ENCODE peak calls at places on chromosomes 13 and 19, in nine cellular contexts. P is transverse colon, L is esophagus squamous epithelium, I is NB4, Z is uterus, W is stomach, E is endothelial cell of umbilical vein, K is K562, X is body of pancreas. C is an unnamed sample.

GRCh38 chr19:1767464-1767933 is 14.2 kb downstream of the ONECUT3 start:
- DNase-seq in W (peak), Z (peak), E (peak), L (no peak), X (peak), K (peak), P (peak), I (peak), C (no peak)

GRCh38 chr19:29715695-29716581 is 877 bp upstream of the C19orf12 start:
- DNase-seq in L (no peak), E (no peak), Z (no peak), X (peak), W (no peak), I (peak), P (peak), K (no peak), C (peak)

GRCh38 chr13:86870388-86870966 is 800.7 kb upstream of the SLITRK5 start:
- DNase-seq in I (peak), W (no peak), E (peak), L (no peak), Z (no peak), X (no peak), K (no peak), P (no peak), C (peak)

GRCh38 chr19:41699968-41700323 is 8.5 kb upstream of the CEACAM5 start:
- DNase-seq in W (peak), Z (no peak), I (no peak), L (no peak), X (no peak), E (no peak), K (no peak), P (peak), C (no peak)

GRCh38 chr19:4633140-4633967 is 6.0 kb upstream of the TNFAIP8L1 start:
- DNase-seq in E (peak), W (peak), K (peak), L (no peak), P (peak), X (peak), I (peak), Z (no peak), C (peak)

GRCh38 chr13:99953138-99953755 is 18.3 kb downstream of the ZIC5 start:
- DNase-seq in Z (no peak), P (no peak), W (no peak), L (no peak), X (no peak), E (no peak), I (no peak), K (no peak), C (no peak)

GRCh38 chr13:53445682-53446081 is 417.1 kb downstream of the OLFM4 start:
- DNase-seq in P (peak), E (no peak), I (no peak), L (no peak), X (no peak), Z (no peak), K (no peak), W (no peak), C (no peak)

GRCh38 chr13:111980146-111980929 is 86.6 kb upstream of the SOX1 start:
- DNase-seq in I (no peak), Z (no peak), X (no peak), P (no peak), W (no peak), L (no peak), K (no peak), E (no peak), C (no peak)

GRCh38 chr13:73870970-73871935 is 263.0 kb downstream of the KLF12 start:
- DNase-seq in P (no peak), I (peak), E (peak), Z (peak), W (no peak), K (no peak), X (no peak), L (no peak), C (no peak)

GRCh38 chr13:52738719-52739467 is 727 bp downstream of the CNMD start:
- DNase-seq in P (no peak), W (no peak), I (no peak), K (peak), L (no peak), X (peak), E (peak), Z (no peak), C (peak)

GRCh38 chr13:65901723-65902122 is 1328.4 kb downstream of the PCDH9 start:
- DNase-seq in W (no peak), Z (no peak), P (no peak), E (no peak), X (no peak), L (no peak), K (no peak), I (no peak), C (no peak)

GRCh38 chr13:23007430-23007829 is 173.3 kb upstream of the SGCG start:
- DNase-seq in I (no peak), K (no peak), X (no peak), Z (peak), E (no peak), L (no peak), W (no peak), P (no peak), C (no peak)

GRCh38 chr13:98570929-98571372 is 6.0 kb downstream of the STK24 start:
- DNase-seq in X (peak), K (peak), E (peak), I (peak), W (peak), Z (peak), L (no peak), P (peak), C (peak)

GRCh38 chr13:23160241-23161175 is 20.3 kb upstream of the SGCG start:
- DNase-seq in E (no peak), I (peak), W (no peak), Z (no peak), L (no peak), X (no peak), K (no peak), P (no peak), C (no peak)

GRCh38 chr19:54465367-54466109 is 2.0 kb upstream of the LENG9 start:
- DNase-seq in Z (no peak), L (no peak), I (no peak), K (peak), P (no peak), W (no peak), E (no peak), X (no peak), C (no peak)

GRCh38 chr13:51583875-51584730 is at the start of gene WDFY2:
- DNase-seq in E (peak), P (peak), X (peak), L (peak), K (peak), I (peak), W (peak), Z (peak), C (peak)

GRCh38 chr13:113404723-113405471 is 41.0 kb upstream of the GRTP1 start:
- DNase-seq in K (no peak), P (no peak), E (no peak), X (no peak), L (no peak), Z (no peak), W (no peak), I (no peak), C (no peak)

GRCh38 chr19:58474291-58474996 is 1.7 kb upstream of the ZNF446 start:
- DNase-seq in I (no peak), W (no peak), Z (no peak), L (no peak), X (no peak), E (no peak), P (no peak), K (no peak), C (no peak)

GRCh38 chr13:50693755-50694154 is 149.7 kb downstream of the DLEU7 start:
- DNase-seq in I (no peak), Z (no peak), K (no peak), E (no peak), X (peak), L (no peak), P (no peak), W (peak), C (no peak)

GRCh38 chr19:36605839-36606478 is 846 bp downstream of the ZNF382 start:
- DNase-seq in I (peak), L (no peak), Z (no peak), E (peak), P (no peak), X (no peak), W (no peak), K (no peak), C (peak)

GRCh38 chr19:694481-695349 is 537 bp downstream of the PRSS57 start:
- DNase-seq in K (no peak), E (no peak), X (no peak), L (no peak), I (peak), W (no peak), P (no peak), Z (no peak), C (no peak)

GRCh38 chr19:12828494-12828893 is 5.9 kb downstream of the RTBDN start:
- DNase-seq in L (no peak), K (peak), X (peak), W (peak), Z (no peak), P (peak), I (no peak), E (no peak), C (peak)

GRCh38 chr13:25371158-25371557 is 616 bp upstream of the ATP8A2 start:
- DNase-seq in E (no peak), P (no peak), L (no peak), K (no peak), W (no peak), Z (no peak), X (no peak), I (no peak), C (peak)

GRCh38 chr19:33547676-33548075 is 26.1 kb upstream of the PEPD start:
- DNase-seq in E (no peak), W (no peak), I (no peak), Z (no peak), X (no peak), P (no peak), L (no peak), K (no peak), C (no peak)

GRCh38 chr13:94950303-94950702 is 238.0 kb upstream of the SOX21 start:
- DNase-seq in L (no peak), X (no peak), I (peak), Z (no peak), P (no peak), K (peak), E (no peak), W (no peak), C (peak)

GRCh38 chr19:38731654-38732301 is 12.5 kb downstream of the CAPN12 start:
- DNase-seq in P (peak), W (peak), X (peak), L (no peak), I (no peak), Z (peak), K (no peak), E (no peak), C (no peak)

GRCh38 chr13:64029343-64030093 is 2613.9 kb upstream of the PCDH20 start:
- DNase-seq in K (no peak), E (no peak), P (no peak), L (no peak), X (no peak), W (no peak), I (no peak), Z (no peak), C (no peak)

GRCh38 chr19:54137913-54138776 is 583 bp downstream of the CNOT3 start:
- DNase-seq in I (no peak), E (no peak), K (peak), P (peak), W (no peak), L (no peak), Z (peak), X (no peak), C (peak)

GRCh38 chr19:21463449-21464105 is 41.8 kb upstream of the ZNF429 start:
- DNase-seq in W (peak), Z (no peak), K (peak), I (no peak), E (no peak), P (peak), L (no peak), X (peak), C (no peak)

GRCh38 chr19:2042485-2043268 is 8.4 kb downstream of the MKNK2 start:
- DNase-seq in Z (peak), I (no peak), P (peak), K (no peak), L (no peak), X (peak), W (peak), E (no peak), C (no peak)

GRCh38 chr13:80988752-80989151 is 647.8 kb upstream of the SPRY2 start:
- DNase-seq in I (no peak), W (no peak), X (no peak), K (no peak), P (no peak), Z (no peak), E (no peak), L (no peak), C (no peak)

GRCh38 chr13:39417131-39417530 is 185.9 kb downstream of the LHFPL6 start:
- DNase-seq in L (no peak), K (no peak), I (peak), X (no peak), P (no peak), Z (no peak), W (no peak), E (no peak), C (no peak)

GRCh38 chr19:33248553-33248953 is 22.9 kb upstream of the SLC7A10 start:
- DNase-seq in E (no peak), K (no peak), Z (no peak), P (no peak), L (no peak), W (no peak), X (no peak), I (no peak), C (no peak)

GRCh38 chr19:6587093-6587820 is 3.7 kb downstream of the CD70 start:
- DNase-seq in W (no peak), K (no peak), X (no peak), I (no peak), L (no peak), P (no peak), E (no peak), Z (no peak), C (no peak)

GRCh38 chr13:113029487-113030258 is 60.7 kb downstream of the MCF2L start:
- DNase-seq in W (peak), Z (no peak), P (peak), L (no peak), I (peak), E (peak), K (peak), X (peak), C (peak)

GRCh38 chr13:34159946-34160345 is 342.0 kb downstream of the RFC3 start:
- DNase-seq in P (no peak), E (no peak), W (no peak), K (no peak), Z (no peak), L (no peak), X (no peak), I (no peak), C (no peak)

GRCh38 chr13:34155931-34156607 is 338.1 kb downstream of the RFC3 start:
- DNase-seq in I (no peak), Z (no peak), L (no peak), X (no peak), W (no peak), E (peak), K (no peak), P (no peak), C (no peak)

GRCh38 chr13:34153428-34154180 is 335.7 kb downstream of the RFC3 start:
- DNase-seq in I (no peak), Z (no peak), W (peak), P (no peak), X (no peak), L (no peak), E (peak), K (no peak), C (no peak)

GRCh38 chr13:34152996-34153395 is 335.0 kb downstream of the RFC3 start:
- DNase-seq in Z (no peak), I (no peak), X (no peak), P (no peak), E (no peak), K (no peak), L (no peak), W (no peak), C (no peak)

DNA sequence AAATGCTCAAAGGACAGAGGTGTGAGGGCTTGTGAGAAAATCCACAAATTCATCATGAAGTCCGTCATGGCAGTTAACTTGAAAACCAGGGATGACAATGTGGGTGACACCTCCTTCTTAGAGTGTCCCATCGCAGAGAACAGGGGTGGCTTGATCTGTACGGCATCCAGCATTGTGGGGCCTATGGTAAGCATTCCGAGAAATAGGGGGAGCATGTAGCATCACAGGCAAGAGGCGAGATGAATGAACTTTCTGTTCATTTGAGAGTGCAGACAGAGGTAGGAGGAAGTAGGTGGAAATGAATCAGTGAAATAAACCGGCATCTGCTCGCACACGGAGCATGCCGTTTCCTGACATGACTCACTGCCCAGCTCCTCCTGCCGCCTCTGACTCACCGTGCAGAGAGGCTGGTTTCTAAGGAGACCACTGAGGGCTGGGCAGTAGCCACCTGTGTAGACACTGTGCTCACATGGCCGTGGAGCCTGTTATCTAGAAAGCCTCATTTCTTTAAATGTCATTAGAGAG is 339.0 kb downstream of the RFC3 start:
- DNase-seq in L (no peak), K (no peak), I (peak), X (peak), P (peak), E (peak), W (peak), Z (peak), C (peak)
- TF ChIP-seq POLR2A in L (no peak), K (no peak), I (no peak), X (peak), P (no peak), E (peak), W (no peak), Z (peak), C (no peak)

GRCh38 chr13:27170521-27171243 is 929 bp downstream of the USP12 start:
- DNase-seq in X (peak), Z (peak), L (no peak), E (peak), W (peak), I (peak), K (peak), P (peak), C (peak)

GRCh38 chr13:27171830-27172494 is 351 bp upstream of the USP12 start:
- DNase-seq in W (peak), X (peak), I (peak), L (peak), E (peak), Z (peak), P (peak), K (peak), C (peak)

GRCh38 chr13:27170221-27170520 is 1.4 kb downstream of the USP12 start:
- DNase-seq in X (no peak), P (no peak), I (peak), Z (no peak), W (no peak), L (no peak), K (no peak), E (no peak), C (no peak)

GRCh38 chr13:27172495-27172842 is 858 bp upstream of the USP12 start:
- DNase-seq in K (peak), Z (no peak), I (peak), P (no peak), L (no peak), X (no peak), W (no peak), E (no peak), C (peak)

GRCh38 chr13:27171244-27171829 is at the start of gene USP12:
- DNase-seq in P (peak), I (peak), Z (no peak), E (peak), K (peak), L (no peak), X (no peak), W (no peak), C (peak)
- TF ChIP-seq POLR2A in P (no peak), I (peak), Z (peak), E (no peak), K (no peak), L (peak), X (no peak), W (no peak), C (no peak)

DNA sequence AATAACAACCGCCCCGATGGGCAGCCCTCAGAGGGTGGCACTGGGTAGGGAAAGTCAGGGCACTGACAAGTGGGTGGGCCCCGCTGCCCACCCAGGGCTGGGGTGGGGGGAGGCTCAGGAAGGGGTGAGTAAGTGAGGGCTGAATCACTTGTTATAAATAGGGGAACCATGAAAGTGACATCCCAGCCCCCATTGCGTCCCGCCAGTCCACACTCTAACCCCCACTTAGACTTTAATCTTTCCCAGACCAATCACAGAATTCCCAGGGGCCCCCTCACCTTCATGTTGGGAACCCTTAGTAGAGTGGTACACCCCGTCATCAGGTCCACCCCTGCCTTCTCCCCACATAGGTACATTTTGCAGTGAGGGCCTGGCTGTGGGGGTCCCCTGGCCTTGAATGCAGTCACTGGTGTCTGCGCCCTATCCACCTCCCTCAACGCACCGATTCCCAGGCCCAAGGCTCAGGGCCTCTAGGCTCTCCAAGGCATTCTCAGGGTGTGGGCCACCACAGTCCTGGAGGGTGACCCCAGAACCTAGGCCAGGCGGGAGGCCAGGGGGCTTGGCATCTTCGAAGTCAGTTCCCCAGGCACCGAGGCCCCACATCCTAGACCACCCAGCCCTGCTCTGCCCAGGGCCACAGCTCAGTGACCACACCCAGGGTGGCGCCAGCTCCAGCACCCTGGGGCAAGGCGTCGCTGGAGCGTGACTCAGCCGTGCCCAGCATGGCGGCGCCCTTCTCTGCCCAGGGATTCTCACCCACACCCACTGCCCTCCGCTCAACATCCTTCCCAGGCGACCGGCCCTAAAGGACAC is 36.8 kb upstream of the NANOS3 start:
- DNase-seq in X (no peak), I (peak), L (no peak), W (peak), Z (no peak), P (peak), K (no peak), E (peak), C (peak)
- TF ChIP-seq POLR2A in X (no peak), I (peak), L (peak), W (peak), Z (no peak), P (peak), K (no peak), E (peak), C (peak)

GRCh38 chr19:11504502-11505031 is 1.1 kb downstream of the ZNF653 start:
- DNase-seq in K (no peak), L (no peak), I (no peak), X (no peak), W (no peak), Z (no peak), E (no peak), P (no peak), C (no peak)

GRCh38 chr19:11506101-11506555 is 489 bp upstream of the ZNF653 start:
- DNase-seq in Z (no peak), L (no peak), K (no peak), I (no peak), X (no peak), E (no peak), W (no peak), P (no peak), C (no peak)

GRCh38 chr19:11507370-11508078 is 1.9 kb upstream of the ZNF653 start:
- DNase-seq in I (no peak), W (no peak), L (no peak), X (no peak), Z (no peak), K (no peak), P (no peak), E (no peak), C (no peak)

GRCh38 chr19:11505032-11505503 is 571 bp downstream of the ZNF653 start:
- DNase-seq in I (peak), K (peak), Z (peak), P (peak), X (peak), E (peak), W (peak), L (peak), C (peak)

DNA sequence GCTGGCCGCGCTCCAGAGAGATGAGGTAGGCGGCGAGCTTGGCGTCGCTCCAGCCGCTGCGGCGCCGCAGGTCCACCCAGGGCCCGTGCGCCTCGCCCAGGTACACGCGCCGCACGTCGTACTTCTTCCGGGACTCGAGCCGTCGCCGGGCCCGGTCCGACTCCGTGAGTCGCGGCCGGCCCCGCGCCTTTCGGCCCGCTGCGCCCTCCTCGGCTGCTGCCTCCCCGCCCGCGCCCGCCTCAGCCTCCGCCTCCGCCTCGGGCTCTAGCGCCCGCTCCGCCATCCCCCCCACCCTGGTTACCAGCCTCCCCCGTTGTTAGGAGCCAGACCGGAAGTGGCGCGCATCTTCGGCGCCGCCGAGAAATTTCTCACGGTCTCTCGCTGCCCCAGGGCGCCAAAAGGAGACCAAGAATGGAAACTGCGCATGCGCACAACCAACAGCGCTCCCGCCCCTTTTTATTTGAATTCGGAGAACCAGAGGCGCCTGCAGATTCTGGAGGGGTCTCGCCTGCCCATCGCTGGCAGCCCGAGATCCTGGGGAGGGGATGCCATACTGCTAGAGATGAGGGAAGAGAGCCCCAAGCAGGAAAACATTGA is at the start of gene ZNF653:
- DNase-seq in Z (peak), X (peak), P (peak), I (peak), W (peak), K (peak), L (peak), E (peak), C (peak)
- TF ChIP-seq POLR2A in Z (peak), X (peak), P (peak), I (peak), W (no peak), K (peak), L (no peak), E (no peak), C (peak)

C was measured in erythroblast.